ENCODE peak calls at places on chromosomes 11 and 22, in seven cellular contexts. M is hepatocyte, A is hepatic stellate cell, B is H4, O is A549, N is DMS153, R is MCF 10A. J is an unnamed sample.

GRCh38 chr11:62805991-62806441 is 776 bp upstream of the NXF1 start:
- DNase-seq in R (no peak), B (no peak), A (no peak), M (no peak), O (no peak), N (no peak), J (no peak)

GRCh38 chr11:10029386-10030121 is 264.5 kb downstream of the SBF2 start:
- DNase-seq in O (no peak), N (no peak), R (no peak), M (no peak), A (no peak), B (no peak), J (no peak)

GRCh38 chr11:59776210-59777066 is 21.3 kb downstream of the STX3 start:
- DNase-seq in N (no peak), A (peak; percentile 17), B (peak; percentile 54), R (peak; percentile 94), M (peak; percentile 88), O (peak; percentile 96), J (peak; percentile 96)

GRCh38 chr22:30251661-30252226 is 5.2 kb upstream of the LIF start:
- DNase-seq in A (peak; percentile 94), B (peak; percentile 41), R (peak; percentile 67), N (no peak), O (no peak), M (no peak), J (no peak)

GRCh38 chr11:34502949-34503348 is 10.6 kb downstream of the ELF5 start:
- DNase-seq in N (no peak), B (peak; percentile 30), M (no peak), O (no peak), R (no peak), A (no peak), J (no peak)

GRCh38 chr11:48006301-48006992 is 26.1 kb downstream of the PTPRJ start:
- DNase-seq in A (peak; percentile 76), M (no peak), O (no peak), R (peak; percentile 48), B (no peak), N (no peak), J (no peak)

GRCh38 chr11:63560506-63561179 is 2.5 kb downstream of the PLAAT2 start:
- DNase-seq in A (no peak), B (peak; percentile 74), R (peak; percentile 74), O (no peak), N (no peak), M (no peak), J (peak; percentile 26)

GRCh38 chr11:114085965-114086364 is 26.5 kb downstream of the ZBTB16 start:
- DNase-seq in O (no peak), R (peak; percentile 48), B (no peak), N (peak; percentile 94), A (no peak), M (no peak), J (no peak)

GRCh38 chr11:64759722-64760719 is at the start of gene PYGM:
- DNase-seq in N (no peak), A (no peak), M (peak; percentile 66), O (no peak), B (no peak), R (no peak), J (no peak)

GRCh38 chr11:9172394-9172793 is 81.0 kb upstream of the SCUBE2 start:
- DNase-seq in R (no peak), O (no peak), B (no peak), M (no peak), A (no peak), N (no peak), J (no peak)

GRCh38 chr22:32328306-32329201 is 29.1 kb upstream of the RFPL3 start:
- DNase-seq in R (no peak), M (no peak), N (no peak), O (no peak), B (no peak), A (no peak), J (no peak)

GRCh38 chr11:38448284-38448683 is 1850.2 kb upstream of the RAG2 start:
- DNase-seq in N (no peak), M (no peak), A (no peak), B (peak; percentile 42), R (peak; percentile 91), O (no peak), J (no peak)

GRCh38 chr11:116707746-116708145 is 65.0 kb downstream of the BUD13 start:
- DNase-seq in O (no peak), A (no peak), N (no peak), R (peak; percentile 26), B (no peak), M (no peak), J (no peak)

GRCh38 chr22:44994399-44995281 is 15.2 kb downstream of the PHF21B start:
- DNase-seq in M (peak; percentile 49), N (peak; percentile 85), A (no peak), O (no peak), B (peak; percentile 42), R (no peak), J (no peak)